ENCODE peak calls at places on chromosomes 3 and 15, in seven cellular contexts. One of them, this sample, is unnamed.

GRCh38 chr3:194879991-194880939 is 194.6 kb downstream of the FAM43A start:
- DNase-seq in PC-3: peak; percentile 11
- DNase-seq in Caco-2: no peak
- DNase-seq in ovary: peak; percentile 55
- DNase-seq in effector memory CD4-positive, alpha-beta T cell: no peak
- DNase-seq in MG63: peak; percentile 94
- DNase-seq in transverse colon: peak; percentile 7
- DNase-seq in this sample: peak; percentile 60

GRCh38 chr3:143559291-143559690 is 289.0 kb downstream of the SLC9A9 start:
- DNase-seq in PC-3: no peak
- DNase-seq in Caco-2: no peak
- DNase-seq in ovary: no peak
- DNase-seq in effector memory CD4-positive, alpha-beta T cell: no peak
- DNase-seq in MG63: no peak
- DNase-seq in transverse colon: no peak
- DNase-seq in this sample: no peak

GRCh38 chr3:109316162-109316730 is at the start of gene DPPA2:
- DNase-seq in PC-3: no peak
- DNase-seq in Caco-2: peak; percentile 9
- DNase-seq in ovary: no peak
- DNase-seq in effector memory CD4-positive, alpha-beta T cell: no peak
- DNase-seq in MG63: no peak
- DNase-seq in transverse colon: no peak
- DNase-seq in this sample: no peak

GRCh38 chr15:58410353-58410752 is 21.4 kb upstream of the LIPC start:
- DNase-seq in PC-3: no peak
- DNase-seq in Caco-2: no peak
- DNase-seq in ovary: peak; percentile 42
- DNase-seq in effector memory CD4-positive, alpha-beta T cell: no peak
- DNase-seq in MG63: peak; percentile 62
- DNase-seq in transverse colon: no peak
- DNase-seq in this sample: no peak

GRCh38 chr15:48440084-48440483 is 108.9 kb downstream of the DUT start:
- DNase-seq in PC-3: no peak
- DNase-seq in Caco-2: no peak
- DNase-seq in ovary: peak; percentile 46
- DNase-seq in effector memory CD4-positive, alpha-beta T cell: no peak
- DNase-seq in MG63: peak; percentile 8
- DNase-seq in transverse colon: no peak
- DNase-seq in this sample: no peak

GRCh38 chr3:194271459-194272035 is 79.6 kb downstream of the CPN2 start:
- DNase-seq in PC-3: no peak
- DNase-seq in Caco-2: no peak
- DNase-seq in ovary: no peak
- DNase-seq in effector memory CD4-positive, alpha-beta T cell: no peak
- DNase-seq in MG63: no peak
- DNase-seq in transverse colon: no peak
- DNase-seq in this sample: no peak

GRCh38 chr3:111874177-111874820 is 15.2 kb downstream of the PHLDB2 start:
- DNase-seq in PC-3: peak; percentile 93
- DNase-seq in Caco-2: no peak
- DNase-seq in ovary: no peak
- DNase-seq in effector memory CD4-positive, alpha-beta T cell: no peak
- DNase-seq in MG63: peak; percentile 73
- DNase-seq in transverse colon: no peak
- DNase-seq in this sample: no peak

GRCh38 chr3:147383617-147384016 is 22.7 kb downstream of the ZIC4 start:
- DNase-seq in PC-3: peak; percentile 18
- DNase-seq in Caco-2: no peak
- DNase-seq in ovary: no peak
- DNase-seq in effector memory CD4-positive, alpha-beta T cell: no peak
- DNase-seq in MG63: no peak
- DNase-seq in transverse colon: no peak
- DNase-seq in this sample: no peak

GRCh38 chr3:126300761-126301481 is 56.3 kb downstream of the KLF15 start:
- DNase-seq in PC-3: no peak
- DNase-seq in Caco-2: no peak
- DNase-seq in ovary: peak; percentile 77
- DNase-seq in effector memory CD4-positive, alpha-beta T cell: no peak
- DNase-seq in MG63: no peak
- DNase-seq in transverse colon: no peak
- DNase-seq in this sample: no peak

GRCh38 chr15:76310470-76311070 is 699 bp downstream of the ETFA start:
- DNase-seq in PC-3: peak; percentile 3
- DNase-seq in Caco-2: no peak
- DNase-seq in ovary: no peak
- DNase-seq in effector memory CD4-positive, alpha-beta T cell: no peak
- DNase-seq in MG63: no peak
- DNase-seq in transverse colon: no peak
- DNase-seq in this sample: no peak

GRCh38 chr3:59150039-59150438 is 100.2 kb upstream of the CFAP20DC start:
- DNase-seq in PC-3: no peak
- DNase-seq in Caco-2: no peak
- DNase-seq in ovary: no peak
- DNase-seq in effector memory CD4-positive, alpha-beta T cell: no peak
- DNase-seq in MG63: no peak
- DNase-seq in transverse colon: no peak
- DNase-seq in this sample: no peak

GRCh38 chr15:42605281-42605744 is 29.9 kb downstream of the STARD9 start:
- DNase-seq in PC-3: no peak
- DNase-seq in Caco-2: no peak
- DNase-seq in ovary: no peak
- DNase-seq in effector memory CD4-positive, alpha-beta T cell: no peak
- DNase-seq in MG63: no peak
- DNase-seq in transverse colon: no peak
- DNase-seq in this sample: no peak

GRCh38 chr15:75178171-75178937 is 23.3 kb upstream of the C15orf39 start:
- DNase-seq in PC-3: no peak
- DNase-seq in Caco-2: peak; percentile 66
- DNase-seq in ovary: peak; percentile 76
- DNase-seq in effector memory CD4-positive, alpha-beta T cell: no peak
- DNase-seq in MG63: no peak
- DNase-seq in transverse colon: peak; percentile 72
- DNase-seq in this sample: peak; percentile 33

GRCh38 chr3:193261970-193262369 is 20.9 kb downstream of the PLAAT1 start:
- DNase-seq in PC-3: no peak
- DNase-seq in Caco-2: no peak
- DNase-seq in ovary: no peak
- DNase-seq in effector memory CD4-positive, alpha-beta T cell: no peak
- DNase-seq in MG63: no peak
- DNase-seq in transverse colon: no peak
- DNase-seq in this sample: no peak

GRCh38 chr3:107065094-107065861 is 312.0 kb upstream of the CCDC54 start:
- DNase-seq in PC-3: peak; percentile 10
- DNase-seq in Caco-2: no peak
- DNase-seq in ovary: no peak
- DNase-seq in effector memory CD4-positive, alpha-beta T cell: peak; percentile 0
- DNase-seq in MG63: no peak
- DNase-seq in transverse colon: no peak
- DNase-seq in this sample: no peak

GRCh38 chr3:34260266-34260990 is 462.0 kb downstream of the PDCD6IP start:
- DNase-seq in PC-3: peak; percentile 62
- DNase-seq in Caco-2: peak; percentile 63
- DNase-seq in ovary: peak; percentile 41
- DNase-seq in effector memory CD4-positive, alpha-beta T cell: no peak
- DNase-seq in MG63: peak; percentile 7
- DNase-seq in transverse colon: peak; percentile 68
- DNase-seq in this sample: peak; percentile 40

GRCh38 chr15:58058068-58058467 is 7.4 kb downstream of the ALDH1A2 start:
- DNase-seq in PC-3: no peak
- DNase-seq in Caco-2: no peak
- DNase-seq in ovary: no peak
- DNase-seq in effector memory CD4-positive, alpha-beta T cell: no peak
- DNase-seq in MG63: no peak
- DNase-seq in transverse colon: no peak
- DNase-seq in this sample: no peak

GRCh38 chr3:66494964-66495581 is 5.7 kb downstream of the LRIG1 start:
- DNase-seq in PC-3: no peak
- DNase-seq in Caco-2: no peak
- DNase-seq in ovary: no peak
- DNase-seq in effector memory CD4-positive, alpha-beta T cell: no peak
- DNase-seq in MG63: no peak
- DNase-seq in transverse colon: no peak
- DNase-seq in this sample: no peak

GRCh38 chr3:66497288-66497972 is 3.4 kb downstream of the LRIG1 start:
- DNase-seq in PC-3: no peak
- DNase-seq in Caco-2: no peak
- DNase-seq in ovary: no peak
- DNase-seq in effector memory CD4-positive, alpha-beta T cell: no peak
- DNase-seq in MG63: no peak
- DNase-seq in transverse colon: no peak
- DNase-seq in this sample: peak; percentile 53

GRCh38 chr3:66495633-66496032 is 5.2 kb downstream of the LRIG1 start:
- DNase-seq in PC-3: no peak
- DNase-seq in Caco-2: peak; percentile 45
- DNase-seq in ovary: no peak
- DNase-seq in effector memory CD4-positive, alpha-beta T cell: no peak
- DNase-seq in MG63: no peak
- DNase-seq in transverse colon: peak; percentile 33
- DNase-seq in this sample: no peak

GRCh38 chr3:66497982-66498671 is 2.7 kb downstream of the LRIG1 start:
- DNase-seq in PC-3: no peak
- DNase-seq in Caco-2: no peak
- DNase-seq in ovary: no peak
- DNase-seq in effector memory CD4-positive, alpha-beta T cell: no peak
- DNase-seq in MG63: no peak
- DNase-seq in transverse colon: no peak
- DNase-seq in this sample: peak; percentile 49

DNA sequence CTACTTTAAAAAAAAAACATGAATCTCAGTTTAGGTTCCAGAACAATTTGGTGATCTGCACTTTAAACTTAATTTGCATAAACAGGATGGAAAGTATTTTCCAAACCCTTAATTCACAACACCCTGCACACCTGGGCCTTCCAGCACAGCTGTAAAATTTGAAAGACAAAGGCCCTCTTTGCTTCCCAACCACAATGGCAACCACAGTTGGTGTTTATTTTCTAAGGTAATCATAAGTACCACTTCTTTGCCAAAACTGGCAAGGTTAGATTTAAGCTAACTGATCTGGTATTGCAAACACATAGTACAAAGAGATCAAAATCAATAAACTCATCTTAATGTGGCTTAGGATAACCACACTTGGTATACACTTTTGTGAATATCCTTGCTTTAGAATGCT is 4.1 kb downstream of the LRIG1 start:
- DNase-seq in PC-3: no peak
- DNase-seq in Caco-2: no peak
- DNase-seq in ovary: no peak
- DNase-seq in effector memory CD4-positive, alpha-beta T cell: no peak
- DNase-seq in MG63: no peak
- DNase-seq in transverse colon: no peak
- DNase-seq in this sample: no peak
- H3K4me3 ChIP-seq in PC-3: no peak overlapping the region
- H3K4me3 ChIP-seq in Caco-2: no peak overlapping the region
- H3K4me3 ChIP-seq in ovary: no peak overlapping the region
- H3K4me3 ChIP-seq in effector memory CD4-positive, alpha-beta T cell: no peak overlapping the region
- H3K4me3 ChIP-seq in MG63: no peak overlapping the region
- H3K4me3 ChIP-seq in transverse colon: no peak overlapping the region
- H3K4me3 ChIP-seq in this sample: no peak overlapping the region

GRCh38 chr3:62361261-62361660 is 12.1 kb downstream of the FEZF2 start:
- DNase-seq in PC-3: no peak
- DNase-seq in Caco-2: no peak
- DNase-seq in ovary: no peak
- DNase-seq in effector memory CD4-positive, alpha-beta T cell: no peak
- DNase-seq in MG63: no peak
- DNase-seq in transverse colon: no peak
- DNase-seq in this sample: no peak
- H3K27me3 ChIP-seq in PC-3: peaks cover 3% of the 10 kb centered on the region
- H3K27me3 ChIP-seq in Caco-2: no peaks in the 10 kb centered on the region
- H3K27me3 ChIP-seq in ovary: no peaks in the 10 kb centered on the region
- H3K27me3 ChIP-seq in effector memory CD4-positive, alpha-beta T cell: no peaks in the 10 kb centered on the region
- H3K27me3 ChIP-seq in MG63: no peaks in the 10 kb centered on the region
- H3K27me3 ChIP-seq in transverse colon: peaks cover 34% of the 10 kb centered on the region
- H3K27me3 ChIP-seq in this sample: no peaks in the 10 kb centered on the region

GRCh38 chr3:133940536-133940935 is 44.9 kb upstream of the RAB6B start:
- DNase-seq in PC-3: no peak
- DNase-seq in Caco-2: no peak
- DNase-seq in ovary: no peak
- DNase-seq in effector memory CD4-positive, alpha-beta T cell: no peak
- DNase-seq in MG63: no peak
- DNase-seq in transverse colon: no peak
- DNase-seq in this sample: no peak

GRCh38 chr3:133941390-133941789 is 45.7 kb upstream of the RAB6B start:
- DNase-seq in PC-3: no peak
- DNase-seq in Caco-2: no peak
- DNase-seq in ovary: peak; percentile 65
- DNase-seq in effector memory CD4-positive, alpha-beta T cell: no peak
- DNase-seq in MG63: peak; percentile 75
- DNase-seq in transverse colon: no peak
- DNase-seq in this sample: no peak

GRCh38 chr3:133938770-133939495 is 43.3 kb upstream of the RAB6B start:
- DNase-seq in PC-3: peak; percentile 6
- DNase-seq in Caco-2: no peak
- DNase-seq in ovary: no peak
- DNase-seq in effector memory CD4-positive, alpha-beta T cell: no peak
- DNase-seq in MG63: no peak
- DNase-seq in transverse colon: no peak
- DNase-seq in this sample: no peak

GRCh38 chr3:133937756-133938601 is 42.3 kb upstream of the RAB6B start:
- DNase-seq in PC-3: no peak
- DNase-seq in Caco-2: no peak
- DNase-seq in ovary: peak; percentile 37
- DNase-seq in effector memory CD4-positive, alpha-beta T cell: no peak
- DNase-seq in MG63: peak; percentile 50
- DNase-seq in transverse colon: no peak
- DNase-seq in this sample: no peak

DNA sequence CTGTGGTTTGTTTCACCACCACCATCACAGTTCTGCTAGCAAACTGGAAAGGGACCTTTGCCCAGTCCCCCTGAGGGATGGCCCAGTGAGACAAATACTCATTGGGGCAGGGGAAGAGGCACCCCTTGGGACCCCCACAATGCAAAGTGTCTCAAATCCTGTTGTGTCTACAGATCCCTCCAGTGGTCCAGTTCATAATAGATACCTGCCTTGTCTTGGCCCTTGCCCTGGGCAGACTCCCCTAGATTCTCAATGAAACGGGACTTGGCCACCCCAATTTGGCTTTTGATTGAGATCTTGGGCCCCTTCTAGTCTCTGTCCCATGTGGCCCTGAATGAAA is 43.8 kb upstream of the RAB6B start:
- DNase-seq in PC-3: no peak
- DNase-seq in Caco-2: no peak
- DNase-seq in ovary: peak; percentile 22
- DNase-seq in effector memory CD4-positive, alpha-beta T cell: no peak
- DNase-seq in MG63: no peak
- DNase-seq in transverse colon: no peak
- DNase-seq in this sample: no peak
- H3K4me3 ChIP-seq in PC-3: no peak overlapping the region
- H3K4me3 ChIP-seq in Caco-2: no peak overlapping the region
- H3K4me3 ChIP-seq in ovary: no peak overlapping the region
- H3K4me3 ChIP-seq in effector memory CD4-positive, alpha-beta T cell: no peak overlapping the region
- H3K4me3 ChIP-seq in MG63: no peak overlapping the region
- H3K4me3 ChIP-seq in transverse colon: no peak overlapping the region
- H3K4me3 ChIP-seq in this sample: no peak overlapping the region

DNA sequence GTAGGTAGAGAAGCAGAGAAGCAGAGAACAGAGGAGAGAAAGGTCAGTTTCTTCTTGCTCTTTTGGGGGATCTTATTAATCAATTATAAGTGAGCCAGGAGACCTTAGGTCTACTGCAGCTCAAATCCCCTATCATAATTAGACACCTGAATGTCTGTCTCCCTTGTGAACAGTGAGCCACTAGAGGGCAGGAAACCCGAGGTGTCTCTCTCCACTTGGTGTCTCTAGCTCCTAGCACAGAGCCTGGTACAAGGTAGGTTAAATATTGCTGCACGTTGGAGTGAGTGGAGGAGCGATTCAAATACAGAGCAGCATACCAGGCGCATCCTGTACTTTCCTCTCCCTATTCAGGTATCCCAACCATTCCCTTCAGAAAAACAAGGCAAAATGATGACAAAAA is 2.0 kb upstream of the ST8SIA2 start:
- DNase-seq in PC-3: peak; percentile 31
- DNase-seq in Caco-2: peak; percentile 50
- DNase-seq in ovary: no peak
- DNase-seq in effector memory CD4-positive, alpha-beta T cell: no peak
- DNase-seq in MG63: peak; percentile 28
- DNase-seq in transverse colon: no peak
- DNase-seq in this sample: no peak
- H3K27me3 ChIP-seq in PC-3: peaks cover 94% of the 10 kb centered on the region
- H3K27me3 ChIP-seq in Caco-2: peaks cover 2% of the 10 kb centered on the region
- H3K27me3 ChIP-seq in ovary: no peaks in the 10 kb centered on the region
- H3K27me3 ChIP-seq in effector memory CD4-positive, alpha-beta T cell: peaks cover 14% of the 10 kb centered on the region
- H3K27me3 ChIP-seq in MG63: peaks cover 74% of the 10 kb centered on the region
- H3K27me3 ChIP-seq in transverse colon: peaks cover 92% of the 10 kb centered on the region
- H3K27me3 ChIP-seq in this sample: peaks cover 10% of the 10 kb centered on the region